ENCODE peak calls at places on chromosomes 4 and X, in six cellular contexts. G is progenitor cell of endocrine pancreas, K is hippocampal formation, P is transverse colon, A is T-helper 17 cell, C is NCI-H226. I is an unnamed sample.
A peak's percentile ranks its signal among the peaks of the same experiment; 100 is the strongest.

GRCh38 chrX:18973527-18974192 is 10.3 kb downstream of the PHKA2 start:
- DNase-seq in A (no peak), G (no peak), C (no peak), K (no peak), P (peak; percentile 23), I (peak; percentile 63)

GRCh38 chrX:132181364-132181763 is 37.9 kb downstream of the RAP2C start:
- DNase-seq in K (no peak), P (peak; percentile 8), C (peak; percentile 24), G (no peak), A (no peak), I (no peak)

GRCh38 chr4:159075531-159075932 is 27.3 kb upstream of the RAPGEF2 start:
- DNase-seq in P (no peak), K (no peak), C (no peak), A (no peak), G (no peak), I (no peak)

GRCh38 chr4:147782087-147782781 is 50.3 kb downstream of the ARHGAP10 start:
- DNase-seq in K (no peak), G (no peak), C (peak; percentile 44), A (no peak), P (no peak), I (no peak)

GRCh38 chrX:71315917-71316316 is 14.4 kb downstream of the ITGB1BP2 start:
- DNase-seq in A (no peak), G (no peak), K (no peak), C (peak; percentile 16), P (no peak), I (no peak)

GRCh38 chrX:96455078-96455477 is 229.6 kb upstream of the DIAPH2 start:
- DNase-seq in G (no peak), A (no peak), P (no peak), C (no peak), K (no peak), I (no peak)

GRCh38 chr4:77003400-77003799 is 53.8 kb downstream of the SEPTIN11 start:
- DNase-seq in G (no peak), C (no peak), A (no peak), P (no peak), K (no peak), I (no peak)

GRCh38 chr4:88939697-88940096 is 117.3 kb downstream of the FAM13A start:
- DNase-seq in G (no peak), P (no peak), C (peak; percentile 12), A (no peak), K (no peak), I (no peak)

GRCh38 chrX:8849945-8850344 is 48.8 kb upstream of the FAM9A start:
- DNase-seq in G (no peak), P (no peak), A (no peak), C (no peak), K (no peak), I (no peak)

GRCh38 chr4:156931267-156931666 is 40.3 kb downstream of the PDGFC start:
- DNase-seq in P (peak; percentile 14), C (no peak), K (no peak), A (no peak), G (no peak), I (no peak)

GRCh38 chrX:70479970-70480659 is 35.5 kb downstream of the DLG3 start:
- DNase-seq in K (no peak), P (peak; percentile 60), G (no peak), A (no peak), C (peak; percentile 2), I (no peak)

GRCh38 chr4:148445071-148445902 is 3.1 kb upstream of the NR3C2 start:
- DNase-seq in A (peak; percentile 76), P (peak; percentile 79), K (no peak), G (peak; percentile 39), C (peak; percentile 36), I (peak; percentile 74)

GRCh38 chr4:76365636-76366035 is 55.3 kb downstream of the CCDC158 start:
- DNase-seq in P (no peak), A (no peak), K (no peak), C (no peak), G (no peak), I (no peak)

GRCh38 chr4:98462487-98462886 is 195.9 kb downstream of the TSPAN5 start:
- DNase-seq in K (no peak), G (no peak), C (no peak), P (no peak), A (no peak), I (no peak)